ENCODE peak calls at places on chromosomes 2 and 18, in seven cellular contexts. I is sigmoid colon, B is lower leg skin, L is GM12864, P is fibroblast of pulmonary artery, W is heart left ventricle, A is coronary artery. U is an unnamed sample.

GRCh38 chr18:10851824-10852225 is 297.5 kb downstream of the PIEZO2 start:
- DNase-seq in W (no peak), B (no peak), A (no peak), I (no peak), P (peak), L (peak), U (no peak)

GRCh38 chr2:33069894-33070651 is 123.3 kb downstream of the LTBP1 start:
- DNase-seq in W (no peak), I (peak), P (peak), L (no peak), A (peak), B (peak), U (no peak)

GRCh38 chr2:164694275-164694695 is 73.0 kb upstream of the GRB14 start:
- DNase-seq in B (no peak), P (no peak), W (no peak), L (no peak), A (no peak), I (no peak), U (no peak)

GRCh38 chr18:49022311-49023280 is 71.8 kb upstream of the SMAD7 start:
- DNase-seq in L (no peak), P (no peak), A (peak), I (peak), B (peak), W (no peak), U (peak)

GRCh38 chr2:215678094-215678493 is 242.2 kb upstream of the FN1 start:
- DNase-seq in L (no peak), W (no peak), I (no peak), A (no peak), B (no peak), P (no peak), U (no peak)

GRCh38 chr2:61493523-61493942 is 22.6 kb upstream of the USP34 start:
- DNase-seq in I (no peak), W (no peak), P (peak), B (no peak), L (no peak), A (no peak), U (no peak)

GRCh38 chr2:36516136-36516870 is 81.7 kb downstream of the FEZ2 start:
- DNase-seq in A (no peak), I (no peak), B (no peak), P (peak), W (no peak), L (no peak), U (no peak)

GRCh38 chr2:212520340-212520739 is 18.3 kb downstream of the ERBB4 start:
- DNase-seq in W (no peak), B (no peak), L (no peak), P (peak), A (no peak), I (no peak), U (no peak)

GRCh38 chr2:53755022-53755630 is 12.5 kb upstream of the CHAC2 start:
- DNase-seq in W (no peak), P (peak), I (peak), B (peak), L (no peak), A (no peak), U (no peak)

GRCh38 chr2:86498468-86499260 is 57.5 kb downstream of the KDM3A start:
- DNase-seq in A (no peak), W (no peak), I (no peak), P (no peak), B (no peak), L (no peak), U (no peak)

GRCh38 chr2:96106991-96107882 is 9.1 kb downstream of the ADRA2B start:
- DNase-seq in L (no peak), A (no peak), P (no peak), I (peak), B (no peak), W (no peak), U (peak)

GRCh38 chr2:40346535-40347354 is 105.1 kb downstream of the SLC8A1 start:
- DNase-seq in L (no peak), W (no peak), B (no peak), P (peak), I (no peak), A (no peak), U (no peak)

GRCh38 chr18:75249672-75250470 is 39.3 kb downstream of the TSHZ1 start:
- DNase-seq in B (no peak), A (no peak), P (no peak), L (no peak), W (no peak), I (no peak), U (no peak)

GRCh38 chr2:46164581-46165301 is 132.5 kb upstream of the EPAS1 start:
- DNase-seq in B (peak), A (peak), W (peak), P (peak), L (no peak), I (peak), U (no peak)

GRCh38 chr2:86290596-86291327 is 46.7 kb downstream of the REEP1 start:
- DNase-seq in P (no peak), W (peak), I (no peak), B (peak), L (no peak), A (no peak), U (no peak)

GRCh38 chr18:35038881-35039491 is 2.2 kb upstream of the MAPRE2 start:
- DNase-seq in P (no peak), I (no peak), W (no peak), A (no peak), B (no peak), L (no peak), U (no peak)

GRCh38 chr2:55949211-55949610 is 25.6 kb upstream of the EFEMP1 start:
- DNase-seq in A (no peak), L (no peak), I (no peak), B (no peak), W (no peak), P (no peak), U (no peak)

GRCh38 chr2:103135679-103136078 is 373.8 kb downstream of the TMEM182 start:
- DNase-seq in W (no peak), L (no peak), A (no peak), P (no peak), I (no peak), B (no peak), U (no peak)

GRCh38 chr2:195818521-195818920 is 161.5 kb downstream of the SLC39A10 start:
- DNase-seq in W (no peak), P (no peak), I (no peak), L (no peak), A (no peak), B (no peak), U (no peak)

GRCh38 chr2:6412533-6413085 is 453.1 kb downstream of the CMPK2 start:
- DNase-seq in W (no peak), B (no peak), P (no peak), A (no peak), I (no peak), L (no peak), U (no peak)

GRCh38 chr2:226023383-226023782 is 623.9 kb downstream of the NYAP2 start:
- DNase-seq in B (no peak), L (no peak), I (no peak), A (no peak), P (no peak), W (no peak), U (no peak)

GRCh38 chr18:49656098-49656591 is 94.3 kb downstream of the LIPG start:
- DNase-seq in B (peak), L (no peak), A (peak), P (no peak), I (no peak), W (no peak), U (peak)

GRCh38 chr18:35672897-35673296 is 91.4 kb downstream of the GALNT1 start:
- DNase-seq in I (no peak), W (no peak), B (no peak), A (no peak), L (no peak), P (peak), U (no peak)

GRCh38 chr2:8515390-8515761 is 166.5 kb upstream of the ID2 start:
- DNase-seq in P (no peak), I (no peak), A (no peak), L (peak), B (no peak), W (peak), U (peak)

GRCh38 chr2:191701696-191702095 is 23.8 kb downstream of the NABP1 start:
- DNase-seq in I (no peak), A (no peak), W (no peak), B (no peak), L (no peak), P (no peak), U (no peak)

GRCh38 chr18:55833543-55833942 is 245.6 kb upstream of the TCF4 start:
- DNase-seq in I (no peak), P (peak), B (no peak), A (no peak), W (no peak), L (no peak), U (no peak)

GRCh38 chr2:72198532-72199241 is 51.0 kb upstream of the CYP26B1 start:
- DNase-seq in B (no peak), I (no peak), P (peak), A (no peak), L (no peak), W (no peak), U (no peak)

GRCh38 chr2:56522605-56523089 is 338.9 kb downstream of the CCDC85A start:
- DNase-seq in A (no peak), W (peak), L (no peak), B (no peak), I (no peak), P (peak), U (no peak)

GRCh38 chr18:3367491-3368091 is 82.4 kb upstream of the TGIF1 start:
- DNase-seq in P (peak), W (no peak), L (no peak), B (peak), A (no peak), I (no peak), U (no peak)

GRCh38 chr2:205047273-205047839 is 502.1 kb downstream of the PARD3B start:
- DNase-seq in B (no peak), I (no peak), L (no peak), P (no peak), A (no peak), W (no peak), U (no peak)

GRCh38 chr2:71891719-71892118 is 255.9 kb downstream of the CYP26B1 start:
- DNase-seq in P (no peak), W (no peak), I (no peak), B (peak), L (no peak), A (peak), U (no peak)

GRCh38 chr2:74011246-74011645 is 26.5 kb downstream of the TET3 start:
- DNase-seq in P (no peak), W (no peak), B (peak), L (no peak), I (peak), A (no peak), U (no peak)

GRCh38 chr2:165573534-165574461 is 104.3 kb downstream of the CSRNP3 start:
- DNase-seq in W (peak), I (no peak), L (no peak), B (no peak), P (peak), A (peak), U (no peak)

GRCh38 chr2:54052825-54053718 is 62.3 kb upstream of the ACYP2 start:
- DNase-seq in I (no peak), A (no peak), W (no peak), P (no peak), L (no peak), B (no peak), U (no peak)

GRCh38 chr2:120221616-120222015 is 1.6 kb downstream of the TMEM185B start:
- DNase-seq in A (peak), L (no peak), I (no peak), W (no peak), B (peak), P (no peak), U (peak)

GRCh38 chr2:9570182-9571060 is 14.8 kb upstream of the ADAM17 start:
- DNase-seq in L (no peak), I (no peak), P (no peak), W (no peak), A (no peak), B (no peak), U (no peak)
- TF ChIP-seq CTCF in L (peak), I (no peak), P (peak), W (no peak), A (no peak), B (no peak), U (no peak)

DNA sequence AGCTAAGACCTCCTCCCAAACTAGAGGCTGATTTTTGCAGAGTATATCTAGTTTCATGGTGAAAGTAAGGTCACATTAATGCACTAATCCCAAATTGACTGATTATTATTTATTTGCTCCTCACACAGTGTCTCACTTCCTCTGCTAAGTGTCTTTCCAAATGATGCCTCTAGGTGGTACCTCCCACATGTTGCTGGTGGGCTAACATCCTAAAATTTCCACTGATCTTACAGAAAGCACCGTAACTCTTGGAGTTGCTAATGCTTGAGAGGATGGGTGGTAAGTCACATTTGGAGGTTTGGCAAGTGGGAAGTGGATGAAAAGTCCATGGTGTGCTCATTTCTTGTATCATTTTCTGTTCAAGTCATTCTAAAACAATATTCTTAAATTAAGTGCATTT is 428.7 kb upstream of the GYPC start:
- DNase-seq in P (no peak), A (no peak), L (no peak), I (no peak), B (no peak), W (no peak), U (no peak)
- TF ChIP-seq CTCF in P (peak), A (no peak), L (peak), I (no peak), B (no peak), W (no peak), U (no peak)

DNA sequence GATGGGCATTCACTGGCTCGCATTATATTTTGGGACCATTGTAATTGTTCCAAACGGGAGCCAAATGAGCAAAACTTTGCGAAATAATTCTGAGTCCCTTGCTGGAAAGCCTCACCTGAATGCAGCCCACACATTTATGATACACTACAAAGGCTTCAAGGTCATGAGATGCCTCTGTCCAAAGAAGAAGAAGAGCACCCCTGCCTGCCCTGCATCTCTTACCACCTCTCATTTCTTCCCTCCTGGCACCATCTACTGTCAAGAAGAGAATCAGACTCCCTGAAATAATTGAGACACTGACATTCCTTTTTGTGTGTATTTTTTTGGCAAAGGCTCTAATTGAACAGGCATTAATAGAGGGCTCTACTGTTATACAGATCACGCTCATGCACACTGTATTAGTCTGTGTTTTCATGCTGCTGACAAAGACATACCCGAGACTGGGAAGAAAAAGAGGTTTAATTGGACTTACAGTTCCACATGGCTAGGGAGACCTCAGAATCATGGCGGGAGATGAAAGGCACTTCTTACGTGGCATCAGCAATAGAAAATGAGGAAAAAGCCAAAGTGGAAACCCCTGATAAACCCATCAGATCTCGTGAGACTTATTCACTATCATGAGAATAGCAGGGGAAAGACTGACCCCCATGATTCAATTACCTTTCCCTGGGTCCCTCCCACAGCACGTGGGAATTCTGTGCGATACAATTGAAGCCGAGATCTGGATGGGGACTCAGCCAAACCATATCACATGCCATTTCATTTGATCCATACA is 176.3 kb downstream of the ALPK2 start:
- DNase-seq in L (no peak), I (no peak), W (no peak), A (no peak), B (no peak), P (peak), U (no peak)
- TF ChIP-seq CTCF in L (no peak), I (no peak), W (no peak), A (no peak), B (no peak), P (no peak), U (no peak)

DNA sequence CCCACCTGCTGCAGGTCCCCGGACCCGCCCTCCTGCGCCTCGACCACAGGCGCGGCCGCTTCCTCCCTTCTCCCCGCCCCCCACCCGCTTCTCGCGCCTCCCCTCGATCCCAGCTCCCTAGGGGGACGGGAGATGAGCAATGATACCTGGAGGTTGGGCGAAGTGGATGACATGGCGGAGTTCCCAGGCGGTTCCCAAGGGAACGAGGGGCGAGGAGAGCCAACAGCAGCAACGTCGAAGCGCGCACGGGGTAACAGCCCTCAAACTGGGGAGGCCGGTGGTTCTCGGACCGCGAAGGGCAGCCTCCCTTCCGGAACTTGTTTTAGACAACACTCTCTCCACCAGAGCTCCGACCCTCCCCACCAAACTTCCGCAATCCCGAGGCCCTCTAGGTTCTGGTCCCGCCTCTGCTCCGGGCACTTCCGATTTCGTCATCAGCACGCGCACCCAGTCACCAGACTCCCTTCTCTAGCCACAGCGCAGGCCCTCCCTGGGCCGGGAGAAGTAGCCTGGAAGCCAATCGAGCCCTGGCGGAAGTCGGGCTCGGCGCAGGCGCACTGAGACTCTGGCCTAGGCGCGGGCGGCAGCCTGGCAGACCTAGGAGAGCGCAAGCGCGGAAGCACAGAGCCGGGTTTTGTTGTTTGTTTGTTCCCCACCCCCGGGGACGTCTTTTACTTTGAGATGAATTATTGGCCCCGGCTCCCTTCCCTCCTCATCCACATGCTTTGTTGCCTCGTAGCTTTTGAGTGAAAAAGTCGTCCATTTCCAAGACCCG is at the start of gene VPS4B:
- DNase-seq in L (peak), B (peak), I (peak), A (peak), P (peak), W (peak), U (peak)
- TF ChIP-seq CTCF in L (no peak), B (no peak), I (no peak), A (no peak), P (no peak), W (peak), U (no peak)

GRCh38 chr2:218983263-218983970 is 1.6 kb downstream of the FEV start:
- DNase-seq in I (peak), W (no peak), P (no peak), A (no peak), B (no peak), L (no peak), U (no peak)

GRCh38 chr2:218979846-218980738 is 4.9 kb downstream of the FEV start:
- DNase-seq in A (no peak), I (peak), P (peak), W (peak), B (peak), L (peak), U (peak)

GRCh38 chr2:218982312-218983262 is 2.4 kb downstream of the FEV start:
- DNase-seq in W (no peak), B (no peak), I (peak), P (no peak), L (no peak), A (no peak), U (no peak)

GRCh38 chr2:218981390-218982311 is 3.3 kb downstream of the FEV start:
- DNase-seq in P (peak), L (no peak), W (peak), B (no peak), A (no peak), I (peak), U (peak)

DNA sequence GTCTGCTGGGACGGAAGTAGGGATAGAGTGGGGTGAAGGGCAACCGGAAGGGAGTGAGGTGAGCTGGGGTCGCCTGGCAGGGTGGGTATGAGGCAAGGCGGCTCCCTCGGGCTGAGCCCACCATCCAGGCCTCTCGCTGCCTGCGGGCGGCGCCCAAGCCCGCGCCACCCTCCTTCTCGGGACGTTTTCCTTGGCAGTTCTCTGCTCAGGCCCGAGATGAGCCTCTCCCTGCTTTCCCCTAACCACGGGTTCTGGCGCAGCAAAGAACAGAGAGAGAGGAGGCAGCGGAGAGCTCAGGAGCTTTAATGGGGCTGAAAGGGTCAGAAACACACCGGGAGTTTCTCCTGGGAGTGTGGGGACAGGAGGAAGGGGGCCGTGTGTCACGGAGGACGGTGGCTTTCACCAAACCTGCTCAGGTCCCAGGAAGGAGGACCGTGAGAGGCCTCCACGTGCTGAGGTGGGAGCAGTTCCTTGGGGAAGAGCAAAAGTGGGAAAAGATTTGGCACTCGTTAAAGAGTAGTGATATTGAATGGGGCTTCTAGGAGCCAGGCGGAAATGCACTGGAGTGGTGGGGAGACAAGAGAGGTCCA is 4.1 kb downstream of the FEV start:
- DNase-seq in W (no peak), I (peak), L (no peak), P (no peak), B (no peak), A (no peak), U (peak)
- TF ChIP-seq CTCF in W (no peak), I (no peak), L (no peak), P (no peak), B (no peak), A (no peak), U (no peak)

DNA sequence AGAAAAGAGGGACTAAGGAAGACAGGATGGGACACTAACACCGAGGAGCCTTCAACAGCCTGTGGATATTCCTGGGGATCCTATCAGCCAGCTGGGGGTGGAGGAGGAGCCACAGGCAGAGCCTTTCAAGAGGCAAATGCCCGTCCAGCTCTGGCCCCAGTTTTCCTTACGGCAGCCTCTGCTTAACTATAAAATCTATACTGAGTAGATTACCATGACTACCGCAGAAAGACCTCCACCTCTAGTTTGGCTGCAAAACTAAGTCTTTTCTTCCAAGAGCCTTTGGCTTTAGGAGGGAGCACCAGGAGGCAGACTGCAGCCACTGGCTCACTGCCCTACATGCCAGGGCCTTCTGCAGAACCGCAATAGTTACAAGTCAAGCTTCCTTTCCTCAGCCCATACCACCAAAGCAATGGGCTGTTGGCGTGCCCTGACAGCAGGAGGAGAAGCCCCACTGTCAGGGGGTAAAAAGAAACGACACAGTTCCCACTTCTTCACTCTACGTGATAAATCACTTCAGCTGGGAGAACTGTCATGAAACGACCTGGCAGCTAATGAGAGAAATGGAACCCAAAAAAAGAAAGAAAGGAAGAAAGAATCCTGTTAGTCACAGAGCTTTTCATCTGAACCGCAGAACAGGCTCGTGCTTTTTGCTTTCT is 25.1 kb upstream of the CREB1 start:
- DNase-seq in A (no peak), W (peak), L (no peak), P (peak), B (no peak), I (no peak), U (no peak)
- TF ChIP-seq CTCF in A (no peak), W (no peak), L (no peak), P (peak), B (no peak), I (no peak), U (no peak)

U was measured in spleen.